ENCODE peak calls at places on chromosomes 4 and X, in eight cellular contexts. I is tibial nerve, Z is GM23338, H is gastrocnemius medialis, F is substantia nigra, J is right lobe of liver, T is ascending aorta, L is IMR-90. D is an unnamed sample.

GRCh38 chr4:145618912-145619638 is at the start of gene MMAA:
- DNase-seq in I (peak), Z (peak), H (peak), F (peak), J (peak), T (peak), L (peak), D (peak)

GRCh38 chrX:96707829-96708228 is 23.2 kb downstream of the DIAPH2 start:
- DNase-seq in I (no peak), Z (no peak), H (no peak), F (no peak), J (no peak), T (no peak), L (no peak), D (no peak)

GRCh38 chrX:15056044-15056443 is 182.8 kb downstream of the MOSPD2 start:
- DNase-seq in I (no peak), Z (no peak), H (no peak), F (no peak), J (no peak), T (no peak), L (peak), D (no peak)

GRCh38 chr4:153211986-153212720 is 7.9 kb downstream of the TRIM2 start:
- DNase-seq in I (no peak), Z (no peak), H (no peak), F (no peak), J (no peak), T (no peak), L (peak), D (no peak)

GRCh38 chr4:186701273-186701672 is 22.4 kb downstream of the FAT1 start:
- DNase-seq in I (peak), Z (peak), H (no peak), F (peak), J (no peak), T (peak), L (peak), D (peak)

GRCh38 chrX:42615161-42615563 is 162.8 kb downstream of the PPP1R2C start:
- DNase-seq in I (no peak), Z (peak), H (no peak), F (no peak), J (peak), T (no peak), L (no peak), D (no peak)

GRCh38 chr4:55173580-55173979 is 48.2 kb upstream of the KDR start:
- DNase-seq in I (no peak), Z (no peak), H (no peak), F (no peak), J (no peak), T (no peak), L (peak), D (no peak)

GRCh38 chr4:139876328-139876941 is 210.8 kb downstream of the MGST2 start:
- DNase-seq in I (no peak), Z (no peak), H (no peak), F (no peak), J (no peak), T (no peak), L (no peak), D (no peak)

GRCh38 chrX:10756365-10756915 is 136.1 kb upstream of the MID1 start:
- DNase-seq in I (no peak), Z (peak), H (no peak), F (no peak), J (no peak), T (no peak), L (peak), D (no peak)

DNA sequence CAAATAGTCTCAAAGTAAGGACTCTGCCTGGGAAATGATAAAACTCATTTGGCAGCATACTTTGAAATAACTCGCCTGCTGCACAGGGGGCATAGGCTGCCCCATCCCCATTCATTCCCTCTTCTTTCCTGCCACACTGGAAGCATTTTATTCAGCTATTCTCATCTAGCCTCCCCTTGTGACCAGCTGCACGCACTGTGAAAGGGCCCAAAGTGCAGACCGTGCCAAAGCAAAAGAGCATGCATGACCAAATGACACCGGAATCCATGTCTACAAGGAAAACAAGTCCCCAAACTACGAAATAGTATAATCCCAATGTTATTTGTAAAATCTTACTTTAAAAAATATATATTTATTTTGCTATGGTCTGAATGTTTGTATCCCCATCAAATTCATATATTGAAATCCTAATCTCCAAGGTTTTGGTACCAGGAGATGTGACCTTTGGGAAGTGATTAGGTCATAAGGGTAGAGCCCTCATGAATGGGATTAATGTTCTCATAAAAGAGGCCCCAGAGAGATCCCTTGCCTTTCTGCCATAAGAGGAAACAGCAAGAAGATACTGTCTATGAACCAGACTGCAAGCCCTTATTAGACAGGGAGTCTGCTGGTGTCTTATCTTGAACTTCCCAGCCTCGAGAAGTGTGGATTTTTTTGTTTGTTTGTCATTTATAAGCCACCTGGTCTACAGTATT is 77.3 kb upstream of the PRSS48 start:
- DNase-seq in I (peak), Z (no peak), H (peak), F (no peak), J (no peak), T (no peak), L (no peak), D (no peak)
- H3K27ac ChIP-seq in I (peak), Z (no peak), H (peak), F (peak), J (no peak), T (no peak), L (no peak), D (no peak)

GRCh38 chr4:102503301-102503746 is 2.2 kb downstream of the NFKB1 start:
- DNase-seq in I (no peak), Z (no peak), H (no peak), F (no peak), J (no peak), T (no peak), L (no peak), D (no peak)
- H3K27ac ChIP-seq in I (peak), Z (no peak), H (no peak), F (peak), J (peak), T (no peak), L (no peak), D (no peak)

GRCh38 chr4:113083346-113083745 is 33.9 kb downstream of the ANK2 start:
- DNase-seq in I (no peak), Z (no peak), H (no peak), F (no peak), J (no peak), T (no peak), L (no peak), D (no peak)
- H3K27ac ChIP-seq in I (no peak), Z (no peak), H (no peak), F (no peak), J (no peak), T (no peak), L (no peak), D (no peak)

DNA sequence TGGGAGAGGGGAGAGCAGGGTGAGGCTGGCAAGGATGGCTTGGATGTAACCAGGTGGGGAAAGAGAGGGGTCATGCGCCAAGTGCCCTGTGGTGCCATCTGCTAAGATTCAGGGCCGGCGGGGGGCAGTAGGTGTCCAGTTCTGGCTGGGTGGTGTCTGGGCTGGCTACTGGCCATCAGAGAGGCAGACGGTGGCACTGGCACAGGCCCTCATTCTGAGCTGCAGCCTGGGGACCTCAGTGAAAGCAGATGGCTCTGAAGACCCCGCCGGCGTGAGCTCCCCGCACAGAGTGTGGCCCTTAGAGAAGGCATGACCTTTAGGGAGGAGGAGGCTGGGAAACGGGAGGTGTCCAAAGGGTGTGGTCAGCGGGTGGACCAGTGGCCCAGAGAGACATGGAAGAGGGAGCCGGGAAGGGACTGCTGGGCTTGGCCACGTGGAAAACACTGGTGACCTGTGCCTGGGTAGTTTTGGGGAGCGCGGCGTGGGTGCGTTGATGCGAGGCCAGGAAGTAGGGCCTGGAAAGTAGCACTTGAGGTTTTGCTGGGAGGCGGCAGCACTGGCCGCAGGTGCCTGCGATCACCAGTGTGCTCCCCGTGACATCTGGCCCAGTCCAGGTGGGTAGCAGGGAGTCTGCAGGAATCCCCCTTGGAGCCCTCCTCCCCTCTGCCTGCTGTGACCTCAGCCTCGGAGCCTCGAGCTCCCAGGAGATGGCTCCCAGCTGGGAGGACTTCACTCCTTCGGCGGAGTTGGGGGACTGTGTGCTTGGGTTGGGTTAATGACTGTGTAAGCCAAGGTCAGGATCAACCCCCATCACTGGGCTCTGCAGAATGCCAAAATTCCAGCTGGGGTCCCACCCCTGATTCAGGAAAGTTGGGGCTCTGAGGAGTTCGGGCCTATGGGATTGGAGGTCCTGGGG is 9.3 kb upstream of the SH3TC1 start:
- DNase-seq in I (no peak), Z (no peak), H (no peak), F (peak), J (no peak), T (no peak), L (no peak), D (no peak)
- H3K27ac ChIP-seq in I (peak), Z (no peak), H (peak), F (no peak), J (peak), T (peak), L (no peak), D (peak)